ENCODE peak calls at places on chromosome 14, in seven cellular contexts. B is erythroblast; C is IMR-90; Q is mammary epithelial cell; U is OCI-LY7; N is pancreas; D is stimulated activated naive CD4-positive, alpha-beta T cell. F is an unnamed sample.

GRCh38 chr14:51783765-51784164 is 76.6 kb upstream of the GNG2 start:
- DNase-seq in N (no peak), Q (peak; percentile 32), D (no peak), C (peak; percentile 82), B (no peak), U (no peak), F (no peak)

GRCh38 chr14:104334812-104335161 is 196.4 kb downstream of the KIF26A start:
- DNase-seq in N (no peak), U (no peak), B (no peak), Q (no peak), D (no peak), C (no peak), F (no peak)

GRCh38 chr14:77965919-77966435 is 166.1 kb downstream of the ADCK1 start:
- DNase-seq in D (no peak), B (peak; percentile 58), Q (peak; percentile 41), N (peak; percentile 32), C (peak; percentile 8), U (no peak), F (no peak)

GRCh38 chr14:80634106-80634758 is 307.3 kb downstream of the CEP128 start:
- DNase-seq in U (no peak), C (no peak), N (no peak), B (no peak), D (no peak), Q (peak; percentile 46), F (no peak)

GRCh38 chr14:99327458-99328250 is 55.7 kb upstream of the BCL11B start:
- DNase-seq in B (no peak), U (no peak), Q (peak; percentile 54), D (no peak), N (no peak), C (no peak), F (no peak)

GRCh38 chr14:23034498-23035302 is at the start of gene PSMB5:
- DNase-seq in U (peak; percentile 98), C (peak; percentile 96), B (no peak), Q (peak; percentile 93), N (peak; percentile 87), D (no peak), F (no peak)

GRCh38 chr14:58864751-58865519 is 227.2 kb downstream of the DACT1 start:
- DNase-seq in B (no peak), Q (no peak), C (peak; percentile 82), U (no peak), N (no peak), D (no peak), F (no peak)

GRCh38 chr14:57822081-57822480 is 43.8 kb downstream of the SLC35F4 start:
- DNase-seq in D (no peak), N (no peak), C (no peak), B (no peak), Q (peak; percentile 56), U (no peak), F (no peak)

GRCh38 chr14:37583358-37584210 is 11.5 kb downstream of the FOXA1 start:
- DNase-seq in B (no peak), Q (no peak), U (no peak), D (no peak), N (peak; percentile 26), C (no peak), F (no peak)

GRCh38 chr14:28709571-28710305 is 56.8 kb upstream of the FOXG1 start:
- DNase-seq in Q (peak; percentile 2), B (no peak), C (no peak), D (no peak), N (no peak), U (no peak), F (no peak)